ENCODE peak calls at places on chromosomes 2 and 18, in four cellular contexts. One of them, this sample, is unnamed.

GRCh38 chr18:1467461-1467964 is 562.8 kb downstream of the ADCYAP1 start:
- DNase-seq in lower leg skin: no peak
- DNase-seq in HCT116: no peak
- DNase-seq in breast epithelium: no peak
- DNase-seq in this sample: no peak

GRCh38 chr18:51153659-51154371 is 43.7 kb downstream of the MEX3C start:
- DNase-seq in HCT116: no peak
- DNase-seq in lower leg skin: no peak
- DNase-seq in breast epithelium: no peak
- DNase-seq in this sample: no peak

GRCh38 chr2:182636694-182637093 is 79.4 kb upstream of the DNAJC10 start:
- DNase-seq in breast epithelium: no peak
- DNase-seq in lower leg skin: no peak
- DNase-seq in HCT116: no peak
- DNase-seq in this sample: no peak

GRCh38 chr2:21422050-21422449 is 298.3 kb downstream of the TDRD15 start:
- DNase-seq in HCT116: no peak
- DNase-seq in breast epithelium: no peak
- DNase-seq in lower leg skin: no peak
- DNase-seq in this sample: peak; percentile 31

GRCh38 chr2:161352718-161353117 is 44.5 kb downstream of the PSMD14 start:
- DNase-seq in breast epithelium: no peak
- DNase-seq in lower leg skin: no peak
- DNase-seq in HCT116: no peak
- DNase-seq in this sample: no peak

GRCh38 chr2:73020657-73021370 is 50.7 kb downstream of the SFXN5 start:
- DNase-seq in lower leg skin: no peak
- DNase-seq in HCT116: no peak
- DNase-seq in breast epithelium: no peak
- DNase-seq in this sample: peak; percentile 82

GRCh38 chr2:189304360-189304759 is 124.8 kb upstream of the COL5A2 start:
- DNase-seq in breast epithelium: no peak
- DNase-seq in HCT116: no peak
- DNase-seq in lower leg skin: no peak
- DNase-seq in this sample: no peak

GRCh38 chr2:7044253-7045250 is 127.3 kb downstream of the RNF144A start:
- DNase-seq in breast epithelium: peak; percentile 72
- DNase-seq in HCT116: peak; percentile 15
- DNase-seq in lower leg skin: peak; percentile 63
- DNase-seq in this sample: peak; percentile 60

GRCh38 chr2:222320441-222321395 is 21.9 kb upstream of the PAX3 start:
- DNase-seq in lower leg skin: no peak
- DNase-seq in HCT116: no peak
- DNase-seq in breast epithelium: no peak
- DNase-seq in this sample: no peak

GRCh38 chr2:16256601-16257000 is 316.3 kb downstream of the MYCN start:
- DNase-seq in HCT116: no peak
- DNase-seq in lower leg skin: no peak
- DNase-seq in breast epithelium: no peak
- DNase-seq in this sample: no peak

GRCh38 chr2:237742191-237742590 is 56.4 kb upstream of the RBM44 start:
- DNase-seq in HCT116: no peak
- DNase-seq in lower leg skin: no peak
- DNase-seq in breast epithelium: no peak
- DNase-seq in this sample: no peak

GRCh38 chr2:101124684-101125366 is 26.4 kb downstream of the TBC1D8 start:
- DNase-seq in breast epithelium: peak; percentile 65
- DNase-seq in lower leg skin: peak; percentile 71
- DNase-seq in HCT116: peak; percentile 93
- DNase-seq in this sample: peak; percentile 72

GRCh38 chr18:80034852-80035406 is 695 bp downstream of the RBFA start:
- DNase-seq in breast epithelium: no peak
- DNase-seq in lower leg skin: no peak
- DNase-seq in HCT116: no peak
- DNase-seq in this sample: no peak

GRCh38 chr2:69989422-69990128 is 28.1 kb upstream of the ASPRV1 start:
- DNase-seq in HCT116: no peak
- DNase-seq in breast epithelium: no peak
- DNase-seq in lower leg skin: no peak
- DNase-seq in this sample: no peak

GRCh38 chr18:10051877-10052631 is 138.2 kb downstream of the VAPA start:
- DNase-seq in breast epithelium: no peak
- DNase-seq in HCT116: no peak
- DNase-seq in lower leg skin: peak; percentile 73
- DNase-seq in this sample: no peak

GRCh38 chr2:3827673-3828575 is 124.5 kb downstream of the DCDC2C start:
- DNase-seq in breast epithelium: no peak
- DNase-seq in HCT116: no peak
- DNase-seq in lower leg skin: no peak
- DNase-seq in this sample: peak; percentile 14

GRCh38 chr2:65436169-65436824 is 3.9 kb upstream of the SPRED2 start:
- DNase-seq in lower leg skin: peak; percentile 83
- DNase-seq in breast epithelium: peak; percentile 82
- DNase-seq in HCT116: peak; percentile 63
- DNase-seq in this sample: peak; percentile 85

DNA sequence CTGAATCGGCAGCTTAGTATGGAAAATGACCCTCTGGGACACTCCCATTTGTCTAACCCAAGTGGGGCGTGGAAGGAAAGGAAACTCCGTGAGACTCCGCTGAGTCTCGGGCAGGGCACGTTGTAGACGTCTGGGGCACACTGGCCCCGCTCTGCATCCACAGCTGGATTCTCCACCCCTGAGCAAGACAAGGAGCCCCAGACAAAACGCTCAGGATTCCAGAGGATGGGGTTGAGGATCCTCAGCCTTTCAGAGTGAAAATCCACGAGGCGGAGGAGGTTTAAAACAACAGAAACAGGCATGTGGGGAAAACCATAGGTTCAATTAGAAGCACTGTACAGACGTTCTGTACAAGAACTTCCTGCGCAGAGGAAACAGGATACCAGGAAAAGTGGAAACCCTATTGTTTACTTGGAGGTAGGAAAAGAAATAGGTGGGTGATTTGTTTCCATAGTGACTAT is 124.9 kb upstream of the ZNF236 start:
- DNase-seq in lower leg skin: no peak
- DNase-seq in breast epithelium: no peak
- DNase-seq in HCT116: no peak
- DNase-seq in this sample: no peak
- TF ChIP-seq POLR2A in lower leg skin: no peak
- TF ChIP-seq POLR2A in breast epithelium: no peak
- TF ChIP-seq POLR2A in HCT116: no peak
- TF ChIP-seq POLR2A in this sample: no peak

DNA sequence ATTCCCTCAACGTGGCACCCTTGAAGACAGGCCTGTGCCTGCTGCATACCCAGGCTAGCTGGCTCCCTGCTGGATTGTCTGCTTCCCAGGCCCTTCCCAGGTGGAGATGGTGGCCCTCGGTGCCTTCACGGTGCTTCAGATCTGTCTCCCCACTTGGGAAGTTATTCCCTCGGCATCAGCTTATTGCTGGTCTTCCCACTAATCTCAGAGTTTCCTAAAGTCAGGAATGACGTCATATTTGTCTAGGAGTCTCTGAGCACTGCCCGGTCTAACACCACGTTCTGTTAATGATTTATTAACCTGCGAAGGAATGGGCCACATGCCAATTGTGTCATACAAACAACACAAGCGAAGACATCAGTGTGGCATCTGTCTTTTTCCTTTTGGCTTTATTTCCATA is 269.8 kb upstream of the ID2 start:
- DNase-seq in lower leg skin: no peak
- DNase-seq in HCT116: no peak
- DNase-seq in breast epithelium: no peak
- DNase-seq in this sample: no peak
- TF ChIP-seq POLR2A in lower leg skin: no peak
- TF ChIP-seq POLR2A in HCT116: no peak
- TF ChIP-seq POLR2A in breast epithelium: no peak
- TF ChIP-seq POLR2A in this sample: no peak

GRCh38 chr2:233092446-233093438 is 32.6 kb downstream of the INPP5D start:
- DNase-seq in HCT116: no peak
- DNase-seq in breast epithelium: peak; percentile 22
- DNase-seq in lower leg skin: no peak
- DNase-seq in this sample: no peak

GRCh38 chr2:233094614-233095013 is 34.5 kb downstream of the INPP5D start:
- DNase-seq in lower leg skin: no peak
- DNase-seq in breast epithelium: peak; percentile 3
- DNase-seq in HCT116: no peak
- DNase-seq in this sample: no peak

GRCh38 chr2:233089851-233090250 is 29.7 kb downstream of the INPP5D start:
- DNase-seq in breast epithelium: peak; percentile 42
- DNase-seq in lower leg skin: no peak
- DNase-seq in HCT116: no peak
- DNase-seq in this sample: no peak

GRCh38 chr2:233093721-233094120 is 33.6 kb downstream of the INPP5D start:
- DNase-seq in breast epithelium: no peak
- DNase-seq in HCT116: no peak
- DNase-seq in lower leg skin: no peak
- DNase-seq in this sample: no peak

DNA sequence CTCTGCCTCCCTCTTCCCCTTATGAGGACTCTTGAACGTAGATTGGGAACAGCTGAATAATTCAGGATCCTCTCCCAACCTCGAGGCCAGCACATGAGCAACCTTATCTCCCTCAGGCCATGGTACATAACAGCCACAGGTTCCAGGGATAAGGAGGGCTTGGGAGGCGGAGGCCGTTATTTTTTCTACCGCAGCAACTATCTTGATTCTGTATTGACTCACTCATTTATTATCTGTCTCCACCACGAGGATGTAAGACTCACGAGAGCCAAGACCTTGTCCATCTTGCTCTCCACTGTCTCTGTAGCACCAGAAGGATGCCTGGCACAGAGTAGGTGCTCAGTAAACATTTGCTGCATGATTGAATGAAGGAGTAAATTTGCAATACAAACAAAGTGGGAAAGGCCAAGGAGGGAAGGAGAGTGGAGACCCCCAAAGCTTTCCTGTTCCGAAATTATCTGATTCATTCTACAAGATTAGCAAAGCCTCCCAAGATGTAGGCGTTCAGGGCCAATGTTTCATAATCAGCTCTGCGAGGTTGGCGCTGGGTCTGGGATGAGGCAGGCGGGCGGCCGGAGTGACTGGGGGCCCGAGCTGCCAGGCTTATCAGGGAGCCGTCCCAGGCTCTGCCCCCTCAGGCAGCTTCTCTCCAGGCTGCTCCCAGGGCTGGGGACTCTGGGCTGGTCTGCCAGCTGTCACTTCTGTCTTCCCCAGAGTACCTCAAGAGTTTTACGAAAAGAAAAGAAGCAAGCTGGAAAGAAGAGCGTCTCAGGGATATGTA is 31.6 kb downstream of the INPP5D start:
- DNase-seq in breast epithelium: peak; percentile 25
- DNase-seq in HCT116: no peak
- DNase-seq in lower leg skin: no peak
- DNase-seq in this sample: no peak
- TF ChIP-seq POLR2A in breast epithelium: no peak
- TF ChIP-seq POLR2A in HCT116: no peak
- TF ChIP-seq POLR2A in lower leg skin: no peak
- TF ChIP-seq POLR2A in this sample: no peak

GRCh38 chr2:47250576-47251403 is 95.7 kb upstream of the STPG4 start:
- DNase-seq in breast epithelium: no peak
- DNase-seq in HCT116: no peak
- DNase-seq in lower leg skin: no peak
- DNase-seq in this sample: no peak
- TF ChIP-seq POLR2A in breast epithelium: no peak
- TF ChIP-seq POLR2A in HCT116: no peak
- TF ChIP-seq POLR2A in lower leg skin: no peak
- TF ChIP-seq POLR2A in this sample: no peak

This sample was measured in H54.